ENCODE peak calls at places on chromosomes 7 and 10, in four cellular contexts. D, R, H and Z are unnamed samples.

GRCh38 chr10:23384364-23384763 is 39.8 kb upstream of the C10orf67 start:
- DNase-seq in D (no peak), R (no peak), H (no peak), Z (no peak)

GRCh38 chr10:95346715-95347401 is 56.1 kb upstream of the PDLIM1 start:
- DNase-seq in D (no peak), R (no peak), H (no peak), Z (no peak)

GRCh38 chr7:20831451-20831850 is 44.8 kb upstream of the SP8 start:
- DNase-seq in D (no peak), R (no peak), H (no peak), Z (no peak)

GRCh38 chr7:990352-991005 is 7.5 kb downstream of the CYP2W1 start:
- DNase-seq in D (no peak), R (no peak), H (no peak), Z (no peak)

GRCh38 chr7:75835688-75836285 is 22.2 kb upstream of the CCL24 start:
- DNase-seq in D (no peak), R (no peak), H (no peak), Z (no peak)

GRCh38 chr10:88987243-88987726 is 3.3 kb upstream of the FAS start:
- DNase-seq in D (peak; percentile 8), R (no peak), H (peak; percentile 22), Z (peak; percentile 50)

GRCh38 chr7:85512802-85513201 is 325.9 kb upstream of the SEMA3D start:
- DNase-seq in D (no peak), R (no peak), H (no peak), Z (no peak)

GRCh38 chr10:123560301-123561144 is 105.6 kb upstream of the GPR26 start:
- DNase-seq in D (no peak), R (no peak), H (no peak), Z (no peak)

GRCh38 chr7:5425507-5426225 is 2.0 kb upstream of the TNRC18 start:
- DNase-seq in D (no peak), R (no peak), H (peak; percentile 96), Z (no peak)

GRCh38 chr10:121510201-121510771 is 88.0 kb downstream of the FGFR2 start:
- DNase-seq in D (no peak), R (no peak), H (no peak), Z (no peak)

GRCh38 chr7:148905093-148905666 is 21.1 kb upstream of the EZH2 start:
- DNase-seq in D (no peak), R (no peak), H (no peak), Z (no peak)

GRCh38 chr7:138456220-138456619 is 3.8 kb upstream of the TRIM24 start:
- DNase-seq in D (no peak), R (no peak), H (no peak), Z (no peak)

GRCh38 chr10:4719040-4719439 is 107.0 kb upstream of the AKR1E2 start:
- DNase-seq in D (no peak), R (no peak), H (no peak), Z (no peak)

GRCh38 chr7:141001561-141001960 is 13.2 kb downstream of the MRPS33 start:
- DNase-seq in D (no peak), R (no peak), H (no peak), Z (no peak)

GRCh38 chr10:85642421-85643170 is 724.0 kb downstream of the GRID1 start:
- DNase-seq in D (no peak), R (no peak), H (no peak), Z (no peak)

GRCh38 chr10:28668363-28669226 is 8.7 kb upstream of the BAMBI start:
- DNase-seq in D (peak; percentile 50), R (peak; percentile 47), H (peak; percentile 57), Z (peak; percentile 58)

GRCh38 chr10:117936136-117936535 is 110.6 kb downstream of the RAB11FIP2 start:
- DNase-seq in D (no peak), R (no peak), H (peak; percentile 86), Z (no peak)

GRCh38 chr7:136923111-136923510 is 54.7 kb downstream of the CHRM2 start:
- DNase-seq in D (no peak), R (no peak), H (peak; percentile 45), Z (no peak)

GRCh38 chr7:149584009-149584408 is 86.4 kb upstream of the ZNF746 start:
- DNase-seq in D (no peak), R (no peak), H (no peak), Z (no peak)

GRCh38 chr10:73814896-73815718 is 3.7 kb upstream of the NDST2 start:
- DNase-seq in D (no peak), R (no peak), H (no peak), Z (no peak)

GRCh38 chr7:112452102-112452888 is 2.0 kb downstream of the IFRD1 start:
- DNase-seq in D (no peak), R (no peak), H (peak; percentile 65), Z (no peak)